ENCODE peak calls at places on chromosome 20, in six cellular contexts. One of them, this sample, is unnamed.

GRCh38 chr20:34060970-34061369 is 51.1 kb downstream of the EIF2S2 start:
- DNase-seq in NB4: no peak
- DNase-seq in BJ: no peak
- DNase-seq in stimulated activated CD4-positive, alpha-beta T cell treated with anti-CD3 and anti-CD28 coated beads, Interleukin-1b, Interleukin-23, amount 100 ng/mL, for 48 hours: no peak
- DNase-seq in putamen: no peak
- DNase-seq in stimulated activated CD8-positive, alpha-beta memory T cell treated with anti-CD3 and anti-CD28 coated beads, Interleukin-15, amount 100 ng/mL, for 1 hour: no peak
- DNase-seq in this sample: no peak

GRCh38 chr20:57381596-57382503 is 9.3 kb upstream of the RBM38 start:
- DNase-seq in NB4: peak
- DNase-seq in BJ: peak
- DNase-seq in stimulated activated CD4-positive, alpha-beta T cell treated with anti-CD3 and anti-CD28 coated beads, Interleukin-1b, Interleukin-23, amount 100 ng/mL, for 48 hours: peak
- DNase-seq in putamen: peak
- DNase-seq in stimulated activated CD8-positive, alpha-beta memory T cell treated with anti-CD3 and anti-CD28 coated beads, Interleukin-15, amount 100 ng/mL, for 1 hour: peak
- DNase-seq in this sample: peak

GRCh38 chr20:37640600-37641561 is 52.9 kb upstream of the CTNNBL1 start:
- DNase-seq in NB4: no peak
- DNase-seq in BJ: no peak
- DNase-seq in stimulated activated CD4-positive, alpha-beta T cell treated with anti-CD3 and anti-CD28 coated beads, Interleukin-1b, Interleukin-23, amount 100 ng/mL, for 48 hours: no peak
- DNase-seq in putamen: no peak
- DNase-seq in stimulated activated CD8-positive, alpha-beta memory T cell treated with anti-CD3 and anti-CD28 coated beads, Interleukin-15, amount 100 ng/mL, for 1 hour: no peak
- DNase-seq in this sample: no peak

GRCh38 chr20:48623176-48623905 is 204.5 kb downstream of the PREX1 start:
- DNase-seq in NB4: no peak
- DNase-seq in BJ: no peak
- DNase-seq in stimulated activated CD4-positive, alpha-beta T cell treated with anti-CD3 and anti-CD28 coated beads, Interleukin-1b, Interleukin-23, amount 100 ng/mL, for 48 hours: no peak
- DNase-seq in putamen: no peak
- DNase-seq in stimulated activated CD8-positive, alpha-beta memory T cell treated with anti-CD3 and anti-CD28 coated beads, Interleukin-15, amount 100 ng/mL, for 1 hour: no peak
- DNase-seq in this sample: no peak

GRCh38 chr20:46324960-46325703 is 16.8 kb upstream of the CDH22 start:
- DNase-seq in NB4: peak
- DNase-seq in BJ: no peak
- DNase-seq in stimulated activated CD4-positive, alpha-beta T cell treated with anti-CD3 and anti-CD28 coated beads, Interleukin-1b, Interleukin-23, amount 100 ng/mL, for 48 hours: no peak
- DNase-seq in putamen: no peak
- DNase-seq in stimulated activated CD8-positive, alpha-beta memory T cell treated with anti-CD3 and anti-CD28 coated beads, Interleukin-15, amount 100 ng/mL, for 1 hour: no peak
- DNase-seq in this sample: no peak

GRCh38 chr20:51639206-51639832 is 96.8 kb upstream of the NFATC2 start:
- DNase-seq in NB4: peak
- DNase-seq in BJ: no peak
- DNase-seq in stimulated activated CD4-positive, alpha-beta T cell treated with anti-CD3 and anti-CD28 coated beads, Interleukin-1b, Interleukin-23, amount 100 ng/mL, for 48 hours: peak
- DNase-seq in putamen: no peak
- DNase-seq in stimulated activated CD8-positive, alpha-beta memory T cell treated with anti-CD3 and anti-CD28 coated beads, Interleukin-15, amount 100 ng/mL, for 1 hour: peak
- DNase-seq in this sample: no peak

GRCh38 chr20:24773751-24774201 is 175.3 kb upstream of the CST7 start:
- DNase-seq in NB4: peak
- DNase-seq in BJ: peak
- DNase-seq in stimulated activated CD4-positive, alpha-beta T cell treated with anti-CD3 and anti-CD28 coated beads, Interleukin-1b, Interleukin-23, amount 100 ng/mL, for 48 hours: peak
- DNase-seq in putamen: no peak
- DNase-seq in stimulated activated CD8-positive, alpha-beta memory T cell treated with anti-CD3 and anti-CD28 coated beads, Interleukin-15, amount 100 ng/mL, for 1 hour: no peak
- DNase-seq in this sample: no peak

GRCh38 chr20:11394145-11394833 is 523.4 kb upstream of the BTBD3 start:
- DNase-seq in NB4: no peak
- DNase-seq in BJ: peak
- DNase-seq in stimulated activated CD4-positive, alpha-beta T cell treated with anti-CD3 and anti-CD28 coated beads, Interleukin-1b, Interleukin-23, amount 100 ng/mL, for 48 hours: no peak
- DNase-seq in putamen: no peak
- DNase-seq in stimulated activated CD8-positive, alpha-beta memory T cell treated with anti-CD3 and anti-CD28 coated beads, Interleukin-15, amount 100 ng/mL, for 1 hour: no peak
- DNase-seq in this sample: no peak

GRCh38 chr20:13147071-13147961 is 73.8 kb upstream of the ISM1 start:
- DNase-seq in NB4: no peak
- DNase-seq in BJ: no peak
- DNase-seq in stimulated activated CD4-positive, alpha-beta T cell treated with anti-CD3 and anti-CD28 coated beads, Interleukin-1b, Interleukin-23, amount 100 ng/mL, for 48 hours: no peak
- DNase-seq in putamen: peak
- DNase-seq in stimulated activated CD8-positive, alpha-beta memory T cell treated with anti-CD3 and anti-CD28 coated beads, Interleukin-15, amount 100 ng/mL, for 1 hour: no peak
- DNase-seq in this sample: no peak

GRCh38 chr20:4891997-4892396 is 109.3 kb downstream of the SLC23A2 start:
- DNase-seq in NB4: no peak
- DNase-seq in BJ: no peak
- DNase-seq in stimulated activated CD4-positive, alpha-beta T cell treated with anti-CD3 and anti-CD28 coated beads, Interleukin-1b, Interleukin-23, amount 100 ng/mL, for 48 hours: no peak
- DNase-seq in putamen: no peak
- DNase-seq in stimulated activated CD8-positive, alpha-beta memory T cell treated with anti-CD3 and anti-CD28 coated beads, Interleukin-15, amount 100 ng/mL, for 1 hour: no peak
- DNase-seq in this sample: no peak

GRCh38 chr20:37526839-37527637 is 638 bp downstream of the BLCAP start:
- DNase-seq in NB4: peak
- DNase-seq in BJ: no peak
- DNase-seq in stimulated activated CD4-positive, alpha-beta T cell treated with anti-CD3 and anti-CD28 coated beads, Interleukin-1b, Interleukin-23, amount 100 ng/mL, for 48 hours: no peak
- DNase-seq in putamen: no peak
- DNase-seq in stimulated activated CD8-positive, alpha-beta memory T cell treated with anti-CD3 and anti-CD28 coated beads, Interleukin-15, amount 100 ng/mL, for 1 hour: no peak
- DNase-seq in this sample: no peak

GRCh38 chr20:19774086-19774933 is 16.3 kb downstream of the RIN2 start:
- DNase-seq in NB4: no peak
- DNase-seq in BJ: no peak
- DNase-seq in stimulated activated CD4-positive, alpha-beta T cell treated with anti-CD3 and anti-CD28 coated beads, Interleukin-1b, Interleukin-23, amount 100 ng/mL, for 48 hours: no peak
- DNase-seq in putamen: peak
- DNase-seq in stimulated activated CD8-positive, alpha-beta memory T cell treated with anti-CD3 and anti-CD28 coated beads, Interleukin-15, amount 100 ng/mL, for 1 hour: no peak
- DNase-seq in this sample: no peak

GRCh38 chr20:1863296-1863695 is 31.9 kb upstream of the SIRPA start:
- DNase-seq in NB4: peak
- DNase-seq in BJ: no peak
- DNase-seq in stimulated activated CD4-positive, alpha-beta T cell treated with anti-CD3 and anti-CD28 coated beads, Interleukin-1b, Interleukin-23, amount 100 ng/mL, for 48 hours: no peak
- DNase-seq in putamen: no peak
- DNase-seq in stimulated activated CD8-positive, alpha-beta memory T cell treated with anti-CD3 and anti-CD28 coated beads, Interleukin-15, amount 100 ng/mL, for 1 hour: no peak
- DNase-seq in this sample: no peak

GRCh38 chr20:10681466-10681865 is 7.7 kb upstream of the JAG1 start:
- DNase-seq in NB4: no peak
- DNase-seq in BJ: no peak
- DNase-seq in stimulated activated CD4-positive, alpha-beta T cell treated with anti-CD3 and anti-CD28 coated beads, Interleukin-1b, Interleukin-23, amount 100 ng/mL, for 48 hours: no peak
- DNase-seq in putamen: no peak
- DNase-seq in stimulated activated CD8-positive, alpha-beta memory T cell treated with anti-CD3 and anti-CD28 coated beads, Interleukin-15, amount 100 ng/mL, for 1 hour: no peak
- DNase-seq in this sample: no peak

GRCh38 chr20:45373353-45374100 is 4.6 kb downstream of the TP53TG5 start:
- DNase-seq in NB4: peak
- DNase-seq in BJ: no peak
- DNase-seq in stimulated activated CD4-positive, alpha-beta T cell treated with anti-CD3 and anti-CD28 coated beads, Interleukin-1b, Interleukin-23, amount 100 ng/mL, for 48 hours: peak
- DNase-seq in putamen: peak
- DNase-seq in stimulated activated CD8-positive, alpha-beta memory T cell treated with anti-CD3 and anti-CD28 coated beads, Interleukin-15, amount 100 ng/mL, for 1 hour: peak
- DNase-seq in this sample: peak

GRCh38 chr20:33684533-33685327 is 1.5 kb downstream of the E2F1 start:
- DNase-seq in NB4: peak
- DNase-seq in BJ: no peak
- DNase-seq in stimulated activated CD4-positive, alpha-beta T cell treated with anti-CD3 and anti-CD28 coated beads, Interleukin-1b, Interleukin-23, amount 100 ng/mL, for 48 hours: no peak
- DNase-seq in putamen: no peak
- DNase-seq in stimulated activated CD8-positive, alpha-beta memory T cell treated with anti-CD3 and anti-CD28 coated beads, Interleukin-15, amount 100 ng/mL, for 1 hour: no peak
- DNase-seq in this sample: no peak

GRCh38 chr20:44616604-44616964 is 34.2 kb downstream of the PKIG start:
- DNase-seq in NB4: no peak
- DNase-seq in BJ: no peak
- DNase-seq in stimulated activated CD4-positive, alpha-beta T cell treated with anti-CD3 and anti-CD28 coated beads, Interleukin-1b, Interleukin-23, amount 100 ng/mL, for 48 hours: no peak
- DNase-seq in putamen: no peak
- DNase-seq in stimulated activated CD8-positive, alpha-beta memory T cell treated with anti-CD3 and anti-CD28 coated beads, Interleukin-15, amount 100 ng/mL, for 1 hour: no peak
- DNase-seq in this sample: no peak

GRCh38 chr20:6142348-6142993 is 19.6 kb upstream of the FERMT1 start:
- DNase-seq in NB4: peak
- DNase-seq in BJ: no peak
- DNase-seq in stimulated activated CD4-positive, alpha-beta T cell treated with anti-CD3 and anti-CD28 coated beads, Interleukin-1b, Interleukin-23, amount 100 ng/mL, for 48 hours: peak
- DNase-seq in putamen: peak
- DNase-seq in stimulated activated CD8-positive, alpha-beta memory T cell treated with anti-CD3 and anti-CD28 coated beads, Interleukin-15, amount 100 ng/mL, for 1 hour: peak
- DNase-seq in this sample: no peak

GRCh38 chr20:208937-209566 is 18.0 kb upstream of the DEFB129 start:
- DNase-seq in NB4: peak
- DNase-seq in BJ: peak
- DNase-seq in stimulated activated CD4-positive, alpha-beta T cell treated with anti-CD3 and anti-CD28 coated beads, Interleukin-1b, Interleukin-23, amount 100 ng/mL, for 48 hours: no peak
- DNase-seq in putamen: peak
- DNase-seq in stimulated activated CD8-positive, alpha-beta memory T cell treated with anti-CD3 and anti-CD28 coated beads, Interleukin-15, amount 100 ng/mL, for 1 hour: no peak
- DNase-seq in this sample: peak

GRCh38 chr20:17430515-17430914 is 100.7 kb downstream of the BFSP1 start:
- DNase-seq in NB4: no peak
- DNase-seq in BJ: no peak
- DNase-seq in stimulated activated CD4-positive, alpha-beta T cell treated with anti-CD3 and anti-CD28 coated beads, Interleukin-1b, Interleukin-23, amount 100 ng/mL, for 48 hours: no peak
- DNase-seq in putamen: no peak
- DNase-seq in stimulated activated CD8-positive, alpha-beta memory T cell treated with anti-CD3 and anti-CD28 coated beads, Interleukin-15, amount 100 ng/mL, for 1 hour: no peak
- DNase-seq in this sample: no peak

GRCh38 chr20:40654876-40655275 is 34.2 kb downstream of the MAFB start:
- DNase-seq in NB4: no peak
- DNase-seq in BJ: no peak
- DNase-seq in stimulated activated CD4-positive, alpha-beta T cell treated with anti-CD3 and anti-CD28 coated beads, Interleukin-1b, Interleukin-23, amount 100 ng/mL, for 48 hours: no peak
- DNase-seq in putamen: no peak
- DNase-seq in stimulated activated CD8-positive, alpha-beta memory T cell treated with anti-CD3 and anti-CD28 coated beads, Interleukin-15, amount 100 ng/mL, for 1 hour: no peak
- DNase-seq in this sample: no peak

GRCh38 chr20:20664795-20665194 is 47.6 kb downstream of the RALGAPA2 start:
- DNase-seq in NB4: peak
- DNase-seq in BJ: no peak
- DNase-seq in stimulated activated CD4-positive, alpha-beta T cell treated with anti-CD3 and anti-CD28 coated beads, Interleukin-1b, Interleukin-23, amount 100 ng/mL, for 48 hours: no peak
- DNase-seq in putamen: peak
- DNase-seq in stimulated activated CD8-positive, alpha-beta memory T cell treated with anti-CD3 and anti-CD28 coated beads, Interleukin-15, amount 100 ng/mL, for 1 hour: no peak
- DNase-seq in this sample: peak

GRCh38 chr20:19185083-19185482 is 27.4 kb upstream of the SLC24A3 start:
- DNase-seq in NB4: peak
- DNase-seq in BJ: no peak
- DNase-seq in stimulated activated CD4-positive, alpha-beta T cell treated with anti-CD3 and anti-CD28 coated beads, Interleukin-1b, Interleukin-23, amount 100 ng/mL, for 48 hours: no peak
- DNase-seq in putamen: no peak
- DNase-seq in stimulated activated CD8-positive, alpha-beta memory T cell treated with anti-CD3 and anti-CD28 coated beads, Interleukin-15, amount 100 ng/mL, for 1 hour: no peak
- DNase-seq in this sample: no peak

GRCh38 chr20:24647713-24648112 is 178.3 kb downstream of the SYNDIG1 start:
- DNase-seq in NB4: no peak
- DNase-seq in BJ: no peak
- DNase-seq in stimulated activated CD4-positive, alpha-beta T cell treated with anti-CD3 and anti-CD28 coated beads, Interleukin-1b, Interleukin-23, amount 100 ng/mL, for 48 hours: no peak
- DNase-seq in putamen: no peak
- DNase-seq in stimulated activated CD8-positive, alpha-beta memory T cell treated with anti-CD3 and anti-CD28 coated beads, Interleukin-15, amount 100 ng/mL, for 1 hour: no peak
- DNase-seq in this sample: no peak

GRCh38 chr20:59723607-59724456 is 119.5 kb downstream of the PHACTR3 start:
- DNase-seq in NB4: peak
- DNase-seq in BJ: peak
- DNase-seq in stimulated activated CD4-positive, alpha-beta T cell treated with anti-CD3 and anti-CD28 coated beads, Interleukin-1b, Interleukin-23, amount 100 ng/mL, for 48 hours: no peak
- DNase-seq in putamen: no peak
- DNase-seq in stimulated activated CD8-positive, alpha-beta memory T cell treated with anti-CD3 and anti-CD28 coated beads, Interleukin-15, amount 100 ng/mL, for 1 hour: no peak
- DNase-seq in this sample: peak

GRCh38 chr20:50287512-50287911 is 96.9 kb downstream of the CEBPB start:
- DNase-seq in NB4: no peak
- DNase-seq in BJ: no peak
- DNase-seq in stimulated activated CD4-positive, alpha-beta T cell treated with anti-CD3 and anti-CD28 coated beads, Interleukin-1b, Interleukin-23, amount 100 ng/mL, for 48 hours: no peak
- DNase-seq in putamen: no peak
- DNase-seq in stimulated activated CD8-positive, alpha-beta memory T cell treated with anti-CD3 and anti-CD28 coated beads, Interleukin-15, amount 100 ng/mL, for 1 hour: no peak
- DNase-seq in this sample: no peak

GRCh38 chr20:57724610-57725405 is 15.0 kb upstream of the PMEPA1 start:
- DNase-seq in NB4: no peak
- DNase-seq in BJ: no peak
- DNase-seq in stimulated activated CD4-positive, alpha-beta T cell treated with anti-CD3 and anti-CD28 coated beads, Interleukin-1b, Interleukin-23, amount 100 ng/mL, for 48 hours: no peak
- DNase-seq in putamen: no peak
- DNase-seq in stimulated activated CD8-positive, alpha-beta memory T cell treated with anti-CD3 and anti-CD28 coated beads, Interleukin-15, amount 100 ng/mL, for 1 hour: no peak
- DNase-seq in this sample: no peak

GRCh38 chr20:32231847-32232246 is 24.2 kb downstream of the POFUT1 start:
- DNase-seq in NB4: peak
- DNase-seq in BJ: no peak
- DNase-seq in stimulated activated CD4-positive, alpha-beta T cell treated with anti-CD3 and anti-CD28 coated beads, Interleukin-1b, Interleukin-23, amount 100 ng/mL, for 48 hours: peak
- DNase-seq in putamen: peak
- DNase-seq in stimulated activated CD8-positive, alpha-beta memory T cell treated with anti-CD3 and anti-CD28 coated beads, Interleukin-15, amount 100 ng/mL, for 1 hour: no peak
- DNase-seq in this sample: no peak

GRCh38 chr20:23007462-23007861 is 27.6 kb upstream of the SSTR4 start:
- DNase-seq in NB4: no peak
- DNase-seq in BJ: no peak
- DNase-seq in stimulated activated CD4-positive, alpha-beta T cell treated with anti-CD3 and anti-CD28 coated beads, Interleukin-1b, Interleukin-23, amount 100 ng/mL, for 48 hours: no peak
- DNase-seq in putamen: no peak
- DNase-seq in stimulated activated CD8-positive, alpha-beta memory T cell treated with anti-CD3 and anti-CD28 coated beads, Interleukin-15, amount 100 ng/mL, for 1 hour: no peak
- DNase-seq in this sample: no peak